ENCODE peak calls at places on chromosomes 3 and 15, in seven cellular contexts. One of them, this sample, is unnamed.

GRCh38 chr15:41581110-41581509 is 22.1 kb downstream of the TYRO3 start:
- DNase-seq in adipocyte: peak
- DNase-seq in stimulated activated CD4-positive, alpha-beta T cell treated with anti-CD3 and anti-CD28 coated beads, Interleukin-12 subunit alpha, Interleukin-12 subunit beta, amount 100 ng/mL, for 4 hours: no peak
- DNase-seq in GM12892: no peak
- DNase-seq in lung microvascular endothelial cell: no peak
- DNase-seq in ACHN: no peak
- DNase-seq in upper lobe of right lung: no peak
- DNase-seq in this sample: no peak

GRCh38 chr15:63349156-63349555 is 32.5 kb downstream of the CA12 start:
- DNase-seq in lung microvascular endothelial cell: no peak
- DNase-seq in upper lobe of right lung: no peak
- DNase-seq in adipocyte: no peak
- DNase-seq in stimulated activated CD4-positive, alpha-beta T cell treated with anti-CD3 and anti-CD28 coated beads, Interleukin-12 subunit alpha, Interleukin-12 subunit beta, amount 100 ng/mL, for 4 hours: no peak
- DNase-seq in ACHN: no peak
- DNase-seq in GM12892: no peak
- DNase-seq in this sample: no peak

GRCh38 chr3:191499307-191500125 is 38.6 kb downstream of the PYDC2 start:
- DNase-seq in lung microvascular endothelial cell: no peak
- DNase-seq in stimulated activated CD4-positive, alpha-beta T cell treated with anti-CD3 and anti-CD28 coated beads, Interleukin-12 subunit alpha, Interleukin-12 subunit beta, amount 100 ng/mL, for 4 hours: no peak
- DNase-seq in upper lobe of right lung: peak
- DNase-seq in GM12892: no peak
- DNase-seq in ACHN: peak
- DNase-seq in adipocyte: peak
- DNase-seq in this sample: no peak

GRCh38 chr3:194325424-194326165 is 25.5 kb downstream of the CPN2 start:
- DNase-seq in adipocyte: no peak
- DNase-seq in ACHN: no peak
- DNase-seq in upper lobe of right lung: no peak
- DNase-seq in stimulated activated CD4-positive, alpha-beta T cell treated with anti-CD3 and anti-CD28 coated beads, Interleukin-12 subunit alpha, Interleukin-12 subunit beta, amount 100 ng/mL, for 4 hours: no peak
- DNase-seq in GM12892: no peak
- DNase-seq in lung microvascular endothelial cell: peak
- DNase-seq in this sample: no peak

GRCh38 chr15:38128389-38128788 is 124.2 kb upstream of the SPRED1 start:
- DNase-seq in adipocyte: peak
- DNase-seq in ACHN: peak
- DNase-seq in GM12892: no peak
- DNase-seq in lung microvascular endothelial cell: peak
- DNase-seq in upper lobe of right lung: no peak
- DNase-seq in stimulated activated CD4-positive, alpha-beta T cell treated with anti-CD3 and anti-CD28 coated beads, Interleukin-12 subunit alpha, Interleukin-12 subunit beta, amount 100 ng/mL, for 4 hours: no peak
- DNase-seq in this sample: peak

GRCh38 chr15:30921781-30922371 is 18.2 kb downstream of the FAN1 start:
- DNase-seq in upper lobe of right lung: no peak
- DNase-seq in stimulated activated CD4-positive, alpha-beta T cell treated with anti-CD3 and anti-CD28 coated beads, Interleukin-12 subunit alpha, Interleukin-12 subunit beta, amount 100 ng/mL, for 4 hours: no peak
- DNase-seq in GM12892: no peak
- DNase-seq in ACHN: peak
- DNase-seq in lung microvascular endothelial cell: no peak
- DNase-seq in adipocyte: peak
- DNase-seq in this sample: no peak

GRCh38 chr15:46502668-46503067 is 867.8 kb downstream of the SQOR start:
- DNase-seq in lung microvascular endothelial cell: no peak
- DNase-seq in GM12892: no peak
- DNase-seq in ACHN: peak
- DNase-seq in stimulated activated CD4-positive, alpha-beta T cell treated with anti-CD3 and anti-CD28 coated beads, Interleukin-12 subunit alpha, Interleukin-12 subunit beta, amount 100 ng/mL, for 4 hours: no peak
- DNase-seq in adipocyte: peak
- DNase-seq in upper lobe of right lung: no peak
- DNase-seq in this sample: peak

GRCh38 chr15:67569668-67570067 is 27.2 kb downstream of the MAP2K5 start:
- DNase-seq in lung microvascular endothelial cell: no peak
- DNase-seq in upper lobe of right lung: no peak
- DNase-seq in adipocyte: no peak
- DNase-seq in stimulated activated CD4-positive, alpha-beta T cell treated with anti-CD3 and anti-CD28 coated beads, Interleukin-12 subunit alpha, Interleukin-12 subunit beta, amount 100 ng/mL, for 4 hours: no peak
- DNase-seq in GM12892: no peak
- DNase-seq in ACHN: no peak
- DNase-seq in this sample: no peak

GRCh38 chr3:65751123-65751700 is 287.5 kb downstream of the MAGI1 start:
- DNase-seq in adipocyte: peak
- DNase-seq in upper lobe of right lung: no peak
- DNase-seq in stimulated activated CD4-positive, alpha-beta T cell treated with anti-CD3 and anti-CD28 coated beads, Interleukin-12 subunit alpha, Interleukin-12 subunit beta, amount 100 ng/mL, for 4 hours: no peak
- DNase-seq in lung microvascular endothelial cell: peak
- DNase-seq in GM12892: no peak
- DNase-seq in ACHN: peak
- DNase-seq in this sample: no peak

GRCh38 chr15:44736261-44736765 is at the start of gene TRIM69:
- DNase-seq in ACHN: no peak
- DNase-seq in GM12892: no peak
- DNase-seq in stimulated activated CD4-positive, alpha-beta T cell treated with anti-CD3 and anti-CD28 coated beads, Interleukin-12 subunit alpha, Interleukin-12 subunit beta, amount 100 ng/mL, for 4 hours: no peak
- DNase-seq in upper lobe of right lung: no peak
- DNase-seq in adipocyte: no peak
- DNase-seq in lung microvascular endothelial cell: no peak
- DNase-seq in this sample: no peak

GRCh38 chr3:71389911-71390573 is 193.5 kb downstream of the FOXP1 start:
- DNase-seq in lung microvascular endothelial cell: peak
- DNase-seq in upper lobe of right lung: peak
- DNase-seq in GM12892: no peak
- DNase-seq in adipocyte: peak
- DNase-seq in stimulated activated CD4-positive, alpha-beta T cell treated with anti-CD3 and anti-CD28 coated beads, Interleukin-12 subunit alpha, Interleukin-12 subunit beta, amount 100 ng/mL, for 4 hours: no peak
- DNase-seq in ACHN: no peak
- DNase-seq in this sample: no peak